ENCODE peak calls at places on chromosomes 4 and X, in five cellular contexts. Y, P, T, C and L are unnamed samples. For H3K4me1, the result is how much of the 10 kb centered on the place peaks cover.

GRCh38 chrX:150886381-150886780 is 12.1 kb downstream of the CD99L2 start:
- DNase-seq in P (no peak), Y (no peak), T (no peak), C (no peak), L (peak)

GRCh38 chr4:81754169-81754568 is 282.5 kb upstream of the RASGEF1B start:
- DNase-seq in P (no peak), Y (no peak), T (no peak), C (no peak), L (peak)

GRCh38 chrX:627510-627964 is 3.1 kb upstream of the SHOX start:
- DNase-seq in T (no peak), C (peak), Y (peak), P (no peak), L (no peak)

GRCh38 chr4:177975315-177975714 is 533.1 kb upstream of the AGA start:
- DNase-seq in P (no peak), T (no peak), Y (no peak), C (no peak), L (no peak)

GRCh38 chr4:75340561-75340960 is 173.6 kb downstream of the RCHY1 start:
- DNase-seq in T (no peak), Y (no peak), P (no peak), C (no peak), L (no peak)

GRCh38 chr4:15577508-15577907 is 77.6 kb downstream of the FBXL5 start:
- DNase-seq in Y (no peak), C (no peak), T (no peak), P (peak), L (peak)

GRCh38 chrX:139091878-139092277 is 380.4 kb upstream of the FGF13 start:
- DNase-seq in P (no peak), C (no peak), Y (no peak), T (no peak), L (no peak)

GRCh38 chr4:21529214-21529613 is 419.4 kb downstream of the KCNIP4 start:
- DNase-seq in T (no peak), C (no peak), Y (no peak), P (no peak), L (no peak)

GRCh38 chr4:76377922-76378321 is 43.0 kb downstream of the CCDC158 start:
- DNase-seq in T (peak), C (peak), P (peak), Y (no peak), L (no peak)

GRCh38 chr4:149158852-149159251 is 656.8 kb downstream of the IQCM start:
- DNase-seq in T (no peak), C (no peak), Y (no peak), P (no peak), L (peak)

GRCh38 chr4:168628251-168628650 is 131.4 kb downstream of the PALLD start:
- DNase-seq in T (no peak), Y (no peak), P (no peak), C (no peak), L (no peak)

GRCh38 chrX:337331-337831 is 18.8 kb upstream of the GTPBP6 start:
- DNase-seq in T (no peak), C (no peak), P (no peak), Y (no peak), L (no peak)

GRCh38 chrX:31658360-31658759 is 586.5 kb upstream of the FTHL17 start:
- DNase-seq in P (peak), Y (no peak), T (no peak), C (no peak), L (peak)

GRCh38 chr4:20684852-20685763 is 15.2 kb upstream of the PACRGL start:
- DNase-seq in T (no peak), P (peak), Y (no peak), C (no peak), L (no peak)

GRCh38 chr4:4585012-4585670 is 43.3 kb upstream of the STX18 start:
- DNase-seq in C (no peak), P (peak), T (no peak), Y (no peak), L (no peak)

GRCh38 chr4:8108261-8108660 is 50.4 kb downstream of the ABLIM2 start:
- DNase-seq in T (no peak), P (no peak), C (no peak), Y (no peak), L (no peak)

GRCh38 chrX:131704136-131704695 is 160.3 kb downstream of the OR13H1 start:
- DNase-seq in T (no peak), Y (no peak), P (no peak), C (no peak), L (peak)

GRCh38 chr4:47483722-47484121 is 1.4 kb upstream of the ATP10D start:
- DNase-seq in C (no peak), Y (no peak), P (no peak), T (no peak), L (no peak)

GRCh38 chr4:38174811-38175210 is 214.6 kb downstream of the PTTG2 start:
- DNase-seq in P (no peak), Y (no peak), T (no peak), C (no peak), L (peak)

GRCh38 chr4:137470806-137471205 is 61.5 kb downstream of the PCDH18 start:
- DNase-seq in T (no peak), P (no peak), Y (no peak), C (no peak), L (no peak)

GRCh38 chr4:1621996-1622637 is 62.0 kb downstream of the FAM53A start:
- DNase-seq in P (no peak), Y (no peak), T (no peak), C (no peak), L (no peak)

GRCh38 chrX:103774070-103774642 is 2.5 kb upstream of the PLP1 start:
- DNase-seq in C (no peak), T (no peak), Y (peak), P (peak), L (no peak)

GRCh38 chr4:87910795-87911194 is 64.7 kb upstream of the SPP1 start:
- DNase-seq in T (no peak), C (no peak), P (no peak), Y (no peak), L (no peak)

GRCh38 chr4:109398928-109399327 is 34.7 kb upstream of the SEC24B start:
- DNase-seq in Y (no peak), C (no peak), P (no peak), T (no peak), L (no peak)

GRCh38 chr4:126582737-126583136 is 1050.0 kb upstream of the INTU start:
- DNase-seq in P (peak), T (no peak), Y (peak), C (peak), L (no peak)

GRCh38 chr4:152704788-152705187 is 25.0 kb upstream of the TMEM154 start:
- DNase-seq in C (no peak), Y (no peak), T (no peak), P (no peak), L (no peak)
- H3K23ac ChIP-seq in C (no peak), Y (no peak), T (no peak), P (no peak), L (no peak)

DNA sequence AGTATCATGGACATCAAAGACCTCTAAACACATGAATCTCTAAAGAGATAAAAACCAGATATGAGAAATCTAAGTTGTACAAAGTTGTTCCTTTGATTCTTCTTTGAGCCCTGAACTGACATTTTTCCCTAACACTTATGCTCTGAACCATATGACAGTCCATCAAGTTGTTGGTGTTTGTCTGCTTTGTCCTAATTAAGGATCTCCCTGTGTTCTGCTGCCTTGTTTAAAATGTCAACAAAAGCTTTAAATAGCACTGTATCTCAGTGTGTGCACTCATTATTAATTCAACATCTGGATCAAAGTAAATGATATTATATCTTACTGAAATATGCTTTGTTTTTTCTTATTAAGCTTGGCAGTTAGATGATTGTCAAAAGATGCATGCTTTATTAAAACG is 321.8 kb downstream of the MAPK10 start:
- DNase-seq in Y (no peak), C (no peak), P (no peak), T (no peak), L (no peak)
- H2BK12ac ChIP-seq in Y (no peak), C (no peak), P (no peak), T (no peak), L (no peak)

GRCh38 chrX:133390647-133391046 is 24.6 kb downstream of the GPC4 start:
- DNase-seq in T (no peak), P (no peak), Y (no peak), C (no peak), L (no peak)
- H3K4me1 ChIP-seq in T (under half), P (under half), Y (under half), C (under half), L (under half)

GRCh38 chr4:115365185-115365584 is 251.8 kb upstream of the NDST4 start:
- DNase-seq in T (no peak), Y (no peak), P (no peak), C (no peak), L (no peak)

GRCh38 chr4:115361781-115362180 is 248.4 kb upstream of the NDST4 start:
- DNase-seq in T (no peak), P (peak), C (no peak), Y (no peak), L (peak)

GRCh38 chr4:115356176-115356575 is 242.8 kb upstream of the NDST4 start:
- DNase-seq in Y (no peak), C (no peak), P (no peak), T (no peak), L (peak)

GRCh38 chr4:115357767-115358166 is 244.3 kb upstream of the NDST4 start:
- DNase-seq in T (no peak), C (no peak), P (no peak), Y (no peak), L (no peak)

GRCh38 chr4:115360441-115360840 is 247.0 kb upstream of the NDST4 start:
- DNase-seq in P (peak), Y (no peak), T (no peak), C (no peak), L (peak)
- H3K23ac ChIP-seq in P (no peak), Y (no peak), T (no peak), C (no peak), L (no peak)

GRCh38 chr4:156948133-156948532 is 23.5 kb downstream of the PDGFC start:
- DNase-seq in T (no peak), P (no peak), Y (no peak), C (no peak), L (no peak)

GRCh38 chr4:156950090-156950489 is 21.5 kb downstream of the PDGFC start:
- DNase-seq in P (no peak), T (no peak), Y (no peak), C (no peak), L (no peak)

GRCh38 chr4:156946508-156947197 is 24.9 kb downstream of the PDGFC start:
- DNase-seq in P (peak), Y (no peak), C (no peak), T (no peak), L (peak)

GRCh38 chr4:156949373-156949814 is 22.2 kb downstream of the PDGFC start:
- DNase-seq in T (no peak), C (no peak), Y (no peak), P (peak), L (no peak)

GRCh38 chr4:156948738-156949137 is 22.9 kb downstream of the PDGFC start:
- DNase-seq in T (no peak), C (no peak), Y (no peak), P (no peak), L (no peak)
- H2BK12ac ChIP-seq in T (no peak), C (no peak), Y (no peak), P (no peak), L (no peak)

DNA sequence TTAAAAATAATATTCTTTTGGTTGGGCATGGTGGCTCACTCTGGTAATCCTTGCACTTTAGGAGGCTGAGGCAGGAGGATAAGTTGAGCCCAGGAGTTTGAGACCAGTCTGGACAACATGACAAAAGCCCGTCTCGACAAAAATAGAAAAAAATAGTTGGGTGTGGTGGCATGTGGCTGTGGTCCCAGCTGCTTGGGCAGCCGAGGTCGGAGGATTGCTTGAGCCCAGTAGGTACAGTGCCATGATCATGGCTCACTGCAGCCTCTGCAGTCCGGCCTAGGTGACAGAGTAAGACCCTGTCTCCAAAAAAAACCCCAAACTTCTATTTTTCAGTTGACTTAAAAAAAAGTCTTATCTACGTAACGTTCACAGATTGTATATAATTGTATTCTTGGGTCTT is 23.9 kb downstream of the UBE2K start:
- DNase-seq in Y (no peak), C (peak), T (no peak), P (no peak), L (no peak)
- H3K4me1 ChIP-seq in Y (under half), C (under half), T (under half), P (under half), L (under half)

GRCh38 chrX:129957241-129958099 is 25.0 kb upstream of the BCORL1 start:
- DNase-seq in T (no peak), Y (peak), C (no peak), P (peak), L (peak)
- H3K23ac ChIP-seq in T (no peak), Y (no peak), C (no peak), P (no peak), L (no peak)